ENCODE peak calls at places on chromosomes 6 and 20, in four cellular contexts. Z is H1, S is GM12891, J is GM12878. F is an unnamed sample.

GRCh38 chr6:137867685-137868509 is 838 bp downstream of the TNFAIP3 start:
- DNase-seq in Z (peak; percentile 59), S (no peak), J (no peak), F (no peak)

GRCh38 chr6:41457303-41457670 is 88.9 kb upstream of the FOXP4 start:
- DNase-seq in J (no peak), Z (no peak), S (no peak), F (no peak)

GRCh38 chr6:36719126-36719525 is 21.5 kb downstream of the RAB44 start:
- DNase-seq in J (no peak), Z (no peak), S (no peak), F (no peak)

GRCh38 chr20:40279390-40279789 is 409.6 kb downstream of the MAFB start:
- DNase-seq in J (no peak), Z (no peak), S (no peak), F (no peak)

GRCh38 chr20:47079047-47079446 is 184.4 kb downstream of the EYA2 start:
- DNase-seq in S (no peak), Z (no peak), J (no peak), F (no peak)

GRCh38 chr6:107405002-107405401 is 54.4 kb downstream of the PDSS2 start:
- DNase-seq in S (no peak), Z (no peak), J (no peak), F (no peak)

GRCh38 chr6:44086931-44087574 is 40.2 kb downstream of the MRPL14 start:
- DNase-seq in S (no peak), Z (no peak), J (no peak), F (no peak)

GRCh38 chr6:40810176-40810575 is 223.0 kb upstream of the LRFN2 start:
- DNase-seq in Z (no peak), S (no peak), J (no peak), F (no peak)

GRCh38 chr20:33477386-33478234 is 12.3 kb upstream of the CBFA2T2 start:
- DNase-seq in J (no peak), Z (no peak), S (no peak), F (no peak)

GRCh38 chr6:166460473-166461437 is 78.0 kb upstream of the MPC1 start:
- DNase-seq in J (no peak), Z (no peak), S (no peak), F (no peak)

GRCh38 chr6:33963351-33963750 is 159.5 kb upstream of the MLN start:
- DNase-seq in Z (no peak), S (no peak), J (no peak), F (no peak)

GRCh38 chr6:169074551-169074950 is 179.1 kb downstream of the THBS2 start:
- DNase-seq in Z (no peak), J (no peak), S (no peak), F (no peak)

GRCh38 chr6:164502838-164503237 is 806.6 kb downstream of the C6orf118 start:
- DNase-seq in S (no peak), J (peak; percentile 19), Z (no peak), F (no peak)

GRCh38 chr6:35973670-35974222 is 50.7 kb downstream of the SLC26A8 start:
- DNase-seq in J (peak; percentile 67), S (peak; percentile 37), Z (no peak), F (peak; percentile 36)

GRCh38 chr20:46270977-46271744 is 37.1 kb downstream of the CDH22 start:
- DNase-seq in Z (no peak), J (no peak), S (no peak), F (no peak)

GRCh38 chr20:3250091-3250504 is 11.1 kb upstream of the SLC4A11 start:
- DNase-seq in S (no peak), J (no peak), Z (peak; percentile 86), F (no peak)

GRCh38 chr20:14667241-14667640 is 329.8 kb upstream of the FLRT3 start:
- DNase-seq in S (no peak), J (no peak), Z (no peak), F (no peak)

GRCh38 chr6:132763269-132763668 is 5.6 kb upstream of the VNN2 start:
- DNase-seq in Z (no peak), S (peak; percentile 36), J (peak; percentile 32), F (peak; percentile 35)

GRCh38 chr6:131250121-131250520 is 114.9 kb downstream of the AKAP7 start:
- DNase-seq in Z (peak; percentile 54), J (peak; percentile 1), S (no peak), F (no peak)

GRCh38 chr20:32993484-32994050 is 10.7 kb downstream of the SUN5 start:
- DNase-seq in Z (no peak), S (no peak), J (no peak), F (no peak)

GRCh38 chr6:149750136-149750609 is 632 bp downstream of the PCMT1 start:
- DNase-seq in J (no peak), S (peak; percentile 40), Z (peak; percentile 78), F (peak; percentile 34)

GRCh38 chr6:147311218-147311617 is 107.0 kb downstream of the STXBP5 start:
- DNase-seq in Z (no peak), J (no peak), S (no peak), F (no peak)

GRCh38 chr6:174036-174435 is 118.3 kb upstream of the DUSP22 start:
- DNase-seq in S (no peak), Z (no peak), J (no peak), F (no peak)

GRCh38 chr6:114020223-114020622 is 49.3 kb upstream of the HDAC2 start:
- DNase-seq in S (no peak), Z (no peak), J (no peak), F (no peak)

GRCh38 chr20:33025318-33025876 is 6.1 kb upstream of the BPIFB6 start:
- DNase-seq in S (no peak), J (no peak), Z (no peak), F (no peak)

GRCh38 chr6:132570221-132570777 is at the start of gene TAAR6:
- DNase-seq in J (no peak), Z (no peak), S (no peak), F (no peak)

GRCh38 chr6:63813531-63813930 is 177.9 kb downstream of the PHF3 start:
- DNase-seq in Z (no peak), J (no peak), S (no peak), F (no peak)

GRCh38 chr20:14374191-14374590 is 36.8 kb upstream of the FLRT3 start:
- DNase-seq in J (no peak), S (no peak), Z (no peak), F (no peak)

GRCh38 chr6:11778042-11778441 is 561 bp downstream of the ADTRP start:
- DNase-seq in Z (no peak), S (no peak), J (no peak), F (no peak)

GRCh38 chr6:11775791-11776409 is 2.7 kb downstream of the ADTRP start:
- DNase-seq in J (no peak), Z (no peak), S (no peak), F (no peak)

GRCh38 chr6:11779308-11780096 is 899 bp upstream of the ADTRP start:
- DNase-seq in J (no peak), S (no peak), Z (no peak), F (no peak)

GRCh38 chr6:11780097-11780428 is 1.5 kb upstream of the ADTRP start:
- DNase-seq in J (no peak), Z (no peak), S (no peak), F (no peak)

DNA sequence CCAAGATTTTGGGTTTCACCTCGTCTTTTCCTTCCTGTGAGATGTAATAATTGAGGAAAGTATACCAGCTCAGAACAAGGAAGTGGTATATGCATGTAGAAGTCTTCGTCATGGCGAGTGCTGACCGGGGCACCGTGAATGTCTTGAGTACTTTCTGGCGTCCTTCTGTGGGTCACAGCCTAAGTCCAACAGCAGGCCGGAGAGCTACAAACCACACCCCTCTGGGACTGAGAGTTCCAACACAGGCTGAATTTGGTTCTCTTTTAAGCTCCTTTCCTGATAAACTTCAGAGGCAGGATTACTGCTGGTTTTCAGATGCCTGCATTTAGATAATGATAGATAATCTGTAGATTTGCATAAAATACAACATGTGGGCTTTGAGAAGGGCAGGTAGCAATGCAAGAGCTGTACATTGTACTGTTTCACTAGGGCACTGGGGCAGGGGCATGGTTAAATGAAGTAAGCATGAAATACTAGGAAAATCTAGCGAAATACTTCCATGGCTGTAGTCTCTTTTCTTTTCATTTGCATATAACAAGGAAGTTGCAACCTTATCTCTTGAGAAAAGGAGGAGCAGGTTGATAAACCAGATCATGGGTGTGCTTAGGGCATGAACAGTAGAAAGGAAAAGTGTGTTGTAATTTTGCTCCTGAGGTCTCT is at the start of gene ADTRP:
- DNase-seq in S (no peak), Z (no peak), J (no peak), F (no peak)
- TF ChIP-seq POLR2A in S (no peak), Z (no peak), J (no peak), F (no peak)

DNA sequence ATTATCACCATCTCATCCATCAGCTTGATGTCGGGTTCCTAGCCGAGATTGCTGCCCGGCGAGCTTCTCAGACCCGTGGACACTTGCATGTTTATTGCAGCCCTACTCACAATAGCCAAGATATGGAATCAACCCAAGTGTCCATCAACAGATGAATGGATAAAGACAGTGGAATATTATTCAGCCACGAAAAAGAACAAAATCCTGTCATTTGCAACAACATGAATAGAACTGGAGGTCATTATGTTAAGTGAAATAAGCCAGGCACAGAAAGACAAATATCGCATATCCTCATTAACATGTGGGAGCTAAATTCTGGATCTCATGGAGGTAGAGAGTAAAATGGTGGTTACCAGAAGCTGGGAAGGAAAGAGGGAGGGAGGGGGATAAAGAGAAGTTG is 49.1 kb upstream of the SLC2A12 start:
- DNase-seq in J (no peak), Z (no peak), S (no peak), F (no peak)
- TF ChIP-seq TAF1 in J (no peak), Z (no peak), S (no peak), F (no peak)

DNA sequence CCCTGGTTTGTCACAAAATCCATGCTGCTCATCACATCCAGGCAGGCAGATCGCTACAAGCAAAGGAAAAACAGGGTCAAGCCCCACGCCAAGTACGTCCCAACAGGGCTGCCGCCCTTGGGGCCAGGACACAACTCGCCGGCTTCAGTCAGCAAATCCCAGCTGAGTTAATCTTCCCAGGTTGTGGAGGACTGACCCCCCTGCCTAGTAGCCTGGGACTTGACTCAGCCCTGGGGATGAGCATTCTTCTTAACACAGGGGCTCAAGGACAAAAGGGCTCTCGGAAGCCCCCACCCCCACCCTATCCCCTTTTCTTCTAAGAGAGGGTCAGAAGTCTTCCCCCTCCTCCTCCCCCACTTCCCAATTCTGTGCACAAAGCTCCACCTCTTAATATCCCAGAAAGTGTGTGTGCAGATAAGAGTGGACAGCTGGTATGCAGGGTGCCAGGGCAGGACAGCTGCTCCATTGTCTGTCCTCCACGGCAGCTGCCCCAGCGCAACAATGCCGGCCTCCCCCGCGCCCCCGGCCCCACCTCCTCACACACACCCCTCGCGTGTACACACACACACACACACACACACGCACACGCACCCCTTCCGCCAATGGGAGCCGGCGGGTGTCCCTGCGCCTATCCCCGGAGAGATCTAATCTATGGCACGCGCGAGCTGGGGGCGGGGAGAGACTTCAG is 4.5 kb downstream of the DLL1 start:
- DNase-seq in S (no peak), J (no peak), Z (peak; percentile 55), F (no peak)
- TF ChIP-seq POLR2AphosphoS5 in S (no peak), J (no peak), Z (no peak), F (no peak)

DNA sequence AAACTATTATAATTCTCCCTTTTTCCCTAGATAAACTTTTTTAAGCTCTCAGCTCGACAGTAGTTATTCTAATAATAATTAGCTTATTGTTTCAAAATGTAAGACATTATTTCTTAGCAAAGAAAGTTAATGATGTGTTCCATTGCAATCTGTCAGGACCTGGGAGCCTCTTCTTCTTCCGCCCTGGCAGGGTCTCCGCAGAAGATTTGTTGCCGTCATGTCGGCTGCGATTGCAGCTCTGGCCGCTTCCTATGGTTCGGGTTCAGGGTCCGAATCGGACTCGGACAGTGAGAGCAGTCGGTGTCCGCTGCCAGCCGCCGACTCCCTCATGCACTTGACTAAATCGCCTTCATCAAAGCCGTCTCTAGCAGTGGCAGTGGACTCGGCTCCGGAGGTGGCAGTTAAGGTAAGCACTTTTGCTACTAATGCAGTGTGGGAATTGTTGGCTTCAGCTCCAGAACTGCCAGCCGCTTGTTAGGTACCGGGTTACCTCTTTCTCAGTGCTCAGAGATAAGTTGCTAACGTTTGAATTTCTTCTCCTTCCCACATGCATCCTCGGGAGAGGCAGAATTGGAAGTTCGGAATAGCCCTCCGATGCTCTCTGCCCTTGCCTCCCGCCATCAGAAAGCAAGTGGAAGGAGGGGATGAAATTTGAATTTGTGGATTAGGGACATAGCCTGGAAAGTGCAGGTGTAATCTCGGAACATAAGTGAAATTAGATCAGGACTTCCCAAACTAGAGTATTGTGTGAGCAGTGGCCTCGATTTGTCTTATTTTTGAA is at the start of gene CDC40:
- DNase-seq in Z (peak; percentile 66), J (no peak), S (no peak), F (peak; percentile 28)
- TF ChIP-seq POLR2A in Z (no peak), J (peak; percentile 90), S (peak; percentile 86), F (peak; percentile 78)

F was measured in GM12892.